ENCODE peak calls at places on chromosomes 3 and 15, in eight cellular contexts. One of them, this sample, is unnamed.

GRCh38 chr3:186967686-186968085 is 37.4 kb downstream of the ST6GAL1 start:
- DNase-seq in PC-3: no peak
- DNase-seq in SK-N-SH: no peak
- DNase-seq in HCT116: no peak
- DNase-seq in neural progenitor cell: no peak
- DNase-seq in OCI-LY7: no peak
- DNase-seq in GM23338: no peak
- DNase-seq in MM.1S: no peak
- DNase-seq in this sample: no peak

GRCh38 chr3:69096299-69096698 is 11.6 kb downstream of the ARL6IP5 start:
- DNase-seq in PC-3: no peak
- DNase-seq in SK-N-SH: no peak
- DNase-seq in HCT116: no peak
- DNase-seq in neural progenitor cell: no peak
- DNase-seq in OCI-LY7: no peak
- DNase-seq in GM23338: peak
- DNase-seq in MM.1S: no peak
- DNase-seq in this sample: no peak

GRCh38 chr3:20648294-20648693 is 462.3 kb upstream of the SGO1 start:
- DNase-seq in PC-3: peak
- DNase-seq in SK-N-SH: peak
- DNase-seq in HCT116: no peak
- DNase-seq in neural progenitor cell: no peak
- DNase-seq in OCI-LY7: no peak
- DNase-seq in GM23338: no peak
- DNase-seq in MM.1S: no peak
- DNase-seq in this sample: no peak

GRCh38 chr3:38397320-38397719 is 50.7 kb downstream of the XYLB start:
- DNase-seq in PC-3: peak
- DNase-seq in SK-N-SH: no peak
- DNase-seq in HCT116: no peak
- DNase-seq in neural progenitor cell: peak
- DNase-seq in OCI-LY7: peak
- DNase-seq in GM23338: peak
- DNase-seq in MM.1S: no peak
- DNase-seq in this sample: peak

GRCh38 chr15:65476942-65477341 is 40.5 kb downstream of the DPP8 start:
- DNase-seq in PC-3: no peak
- DNase-seq in SK-N-SH: no peak
- DNase-seq in HCT116: no peak
- DNase-seq in neural progenitor cell: no peak
- DNase-seq in OCI-LY7: no peak
- DNase-seq in GM23338: no peak
- DNase-seq in MM.1S: no peak
- DNase-seq in this sample: no peak

GRCh38 chr15:83106994-83107840 is at the start of gene TM6SF1:
- DNase-seq in PC-3: no peak
- DNase-seq in SK-N-SH: peak
- DNase-seq in HCT116: no peak
- DNase-seq in neural progenitor cell: peak
- DNase-seq in OCI-LY7: peak
- DNase-seq in GM23338: peak
- DNase-seq in MM.1S: no peak
- DNase-seq in this sample: peak

GRCh38 chr3:67781218-67781617 is 126.8 kb upstream of the SUCLG2 start:
- DNase-seq in PC-3: no peak
- DNase-seq in SK-N-SH: no peak
- DNase-seq in HCT116: no peak
- DNase-seq in neural progenitor cell: no peak
- DNase-seq in OCI-LY7: no peak
- DNase-seq in GM23338: no peak
- DNase-seq in MM.1S: no peak
- DNase-seq in this sample: no peak

GRCh38 chr15:38873151-38873550 is 308.5 kb upstream of the RASGRP1 start:
- DNase-seq in PC-3: peak
- DNase-seq in SK-N-SH: no peak
- DNase-seq in HCT116: no peak
- DNase-seq in neural progenitor cell: no peak
- DNase-seq in OCI-LY7: no peak
- DNase-seq in GM23338: peak
- DNase-seq in MM.1S: no peak
- DNase-seq in this sample: no peak

GRCh38 chr15:91456251-91456718 is 356.2 kb downstream of the SV2B start:
- DNase-seq in PC-3: peak
- DNase-seq in SK-N-SH: no peak
- DNase-seq in HCT116: no peak
- DNase-seq in neural progenitor cell: no peak
- DNase-seq in OCI-LY7: no peak
- DNase-seq in GM23338: no peak
- DNase-seq in MM.1S: no peak
- DNase-seq in this sample: no peak

GRCh38 chr3:52346623-52347530 is 30.8 kb downstream of the DNAH1 start:
- DNase-seq in PC-3: peak
- DNase-seq in SK-N-SH: no peak
- DNase-seq in HCT116: no peak
- DNase-seq in neural progenitor cell: no peak
- DNase-seq in OCI-LY7: no peak
- DNase-seq in GM23338: no peak
- DNase-seq in MM.1S: no peak
- DNase-seq in this sample: no peak

GRCh38 chr3:52349611-52350395 is 33.7 kb downstream of the DNAH1 start:
- DNase-seq in PC-3: no peak
- DNase-seq in SK-N-SH: no peak
- DNase-seq in HCT116: no peak
- DNase-seq in neural progenitor cell: no peak
- DNase-seq in OCI-LY7: no peak
- DNase-seq in GM23338: no peak
- DNase-seq in MM.1S: no peak
- DNase-seq in this sample: no peak

GRCh38 chr3:52349131-52349530 is 33.0 kb downstream of the DNAH1 start:
- DNase-seq in PC-3: no peak
- DNase-seq in SK-N-SH: no peak
- DNase-seq in HCT116: no peak
- DNase-seq in neural progenitor cell: no peak
- DNase-seq in OCI-LY7: no peak
- DNase-seq in GM23338: no peak
- DNase-seq in MM.1S: no peak
- DNase-seq in this sample: no peak

GRCh38 chr3:52345521-52346110 is 29.5 kb downstream of the DNAH1 start:
- DNase-seq in PC-3: peak
- DNase-seq in SK-N-SH: no peak
- DNase-seq in HCT116: no peak
- DNase-seq in neural progenitor cell: no peak
- DNase-seq in OCI-LY7: no peak
- DNase-seq in GM23338: no peak
- DNase-seq in MM.1S: no peak
- DNase-seq in this sample: no peak

DNA sequence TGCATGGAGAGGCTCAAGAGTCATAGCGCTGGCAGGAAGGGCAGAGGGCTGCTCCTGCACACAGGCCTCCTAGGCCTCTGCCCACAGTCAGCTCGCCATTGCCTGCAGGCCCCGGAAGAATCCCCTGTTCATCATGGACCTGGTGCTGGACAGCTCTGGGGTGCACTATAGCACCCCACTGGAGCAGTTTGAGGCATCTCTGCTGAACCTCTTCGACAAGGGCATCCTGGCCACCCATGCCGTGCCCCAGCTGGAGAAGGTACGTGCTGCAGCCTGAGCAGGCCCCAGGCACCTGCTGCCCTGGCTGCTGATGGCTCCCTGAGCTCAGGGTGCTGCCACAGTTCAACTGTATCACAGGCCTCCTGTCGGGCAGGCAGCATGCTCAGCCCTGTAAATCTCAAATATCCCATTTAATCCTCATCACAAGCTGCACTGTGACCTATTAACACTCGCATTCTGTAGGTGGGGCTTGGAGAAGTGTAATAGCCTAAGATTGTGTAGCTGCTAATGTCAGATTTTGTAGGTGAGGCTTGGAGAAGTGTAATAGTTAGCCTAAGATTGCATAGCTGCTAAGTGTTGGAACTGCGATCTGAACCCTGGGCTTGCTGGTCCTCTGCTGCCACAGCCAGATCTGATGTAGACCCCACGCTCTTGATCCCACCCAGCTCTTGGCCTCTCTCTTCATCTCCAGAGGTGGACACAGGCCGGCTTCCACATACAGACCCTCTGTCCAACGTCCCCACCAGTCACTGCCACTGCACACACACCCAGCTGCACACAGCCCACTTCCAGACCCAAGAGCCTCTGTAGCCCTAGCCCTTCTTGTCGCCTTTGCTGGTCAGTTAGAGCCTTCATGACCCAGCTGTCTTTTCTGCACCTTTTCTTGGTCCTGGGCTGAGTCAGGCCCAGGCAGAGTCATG is 31.9 kb downstream of the DNAH1 start:
- DNase-seq in PC-3: no peak
- DNase-seq in SK-N-SH: no peak
- DNase-seq in HCT116: no peak
- DNase-seq in neural progenitor cell: no peak
- DNase-seq in OCI-LY7: no peak
- DNase-seq in GM23338: no peak
- DNase-seq in MM.1S: no peak
- DNase-seq in this sample: no peak
- TF ChIP-seq EZH2phosphoT487 in PC-3: no peak
- TF ChIP-seq EZH2phosphoT487 in SK-N-SH: no peak
- TF ChIP-seq EZH2phosphoT487 in HCT116: no peak
- TF ChIP-seq EZH2phosphoT487 in neural progenitor cell: no peak
- TF ChIP-seq EZH2phosphoT487 in OCI-LY7: no peak
- TF ChIP-seq EZH2phosphoT487 in GM23338: no peak
- TF ChIP-seq EZH2phosphoT487 in MM.1S: no peak
- TF ChIP-seq EZH2phosphoT487 in this sample: no peak

GRCh38 chr3:123636431-123636841 is 51.6 kb upstream of the HACD2 start:
- DNase-seq in PC-3: no peak
- DNase-seq in SK-N-SH: no peak
- DNase-seq in HCT116: no peak
- DNase-seq in neural progenitor cell: peak
- DNase-seq in OCI-LY7: no peak
- DNase-seq in GM23338: peak
- DNase-seq in MM.1S: no peak
- DNase-seq in this sample: peak
- H2AFZ ChIP-seq in PC-3: no peak
- H2AFZ ChIP-seq in SK-N-SH: no peak
- H2AFZ ChIP-seq in HCT116: no peak
- H2AFZ ChIP-seq in neural progenitor cell: no peak
- H2AFZ ChIP-seq in OCI-LY7: no peak
- H2AFZ ChIP-seq in GM23338: no peak
- H2AFZ ChIP-seq in MM.1S: no peak
- H2AFZ ChIP-seq in this sample: no peak

GRCh38 chr15:66943456-66944095 is 121.8 kb upstream of the SMAD3 start:
- DNase-seq in PC-3: no peak
- DNase-seq in SK-N-SH: no peak
- DNase-seq in HCT116: no peak
- DNase-seq in neural progenitor cell: peak
- DNase-seq in OCI-LY7: peak
- DNase-seq in GM23338: peak
- DNase-seq in MM.1S: no peak
- DNase-seq in this sample: no peak
- TF ChIP-seq CTCF in PC-3: no peak
- TF ChIP-seq CTCF in SK-N-SH: no peak
- TF ChIP-seq CTCF in HCT116: no peak
- TF ChIP-seq CTCF in neural progenitor cell: no peak
- TF ChIP-seq CTCF in OCI-LY7: peak
- TF ChIP-seq CTCF in GM23338: no peak
- TF ChIP-seq CTCF in MM.1S: no peak
- TF ChIP-seq CTCF in this sample: no peak

GRCh38 chr15:36632196-36632595 is 52.8 kb downstream of the CDIN1 start:
- DNase-seq in PC-3: peak
- DNase-seq in SK-N-SH: no peak
- DNase-seq in HCT116: peak
- DNase-seq in neural progenitor cell: no peak
- DNase-seq in OCI-LY7: no peak
- DNase-seq in GM23338: no peak
- DNase-seq in MM.1S: no peak
- DNase-seq in this sample: no peak

GRCh38 chr15:36622247-36622795 is 42.9 kb downstream of the CDIN1 start:
- DNase-seq in PC-3: no peak
- DNase-seq in SK-N-SH: no peak
- DNase-seq in HCT116: no peak
- DNase-seq in neural progenitor cell: no peak
- DNase-seq in OCI-LY7: no peak
- DNase-seq in GM23338: no peak
- DNase-seq in MM.1S: no peak
- DNase-seq in this sample: no peak

GRCh38 chr15:36626984-36627383 is 47.6 kb downstream of the CDIN1 start:
- DNase-seq in PC-3: no peak
- DNase-seq in SK-N-SH: no peak
- DNase-seq in HCT116: no peak
- DNase-seq in neural progenitor cell: no peak
- DNase-seq in OCI-LY7: no peak
- DNase-seq in GM23338: no peak
- DNase-seq in MM.1S: no peak
- DNase-seq in this sample: no peak

DNA sequence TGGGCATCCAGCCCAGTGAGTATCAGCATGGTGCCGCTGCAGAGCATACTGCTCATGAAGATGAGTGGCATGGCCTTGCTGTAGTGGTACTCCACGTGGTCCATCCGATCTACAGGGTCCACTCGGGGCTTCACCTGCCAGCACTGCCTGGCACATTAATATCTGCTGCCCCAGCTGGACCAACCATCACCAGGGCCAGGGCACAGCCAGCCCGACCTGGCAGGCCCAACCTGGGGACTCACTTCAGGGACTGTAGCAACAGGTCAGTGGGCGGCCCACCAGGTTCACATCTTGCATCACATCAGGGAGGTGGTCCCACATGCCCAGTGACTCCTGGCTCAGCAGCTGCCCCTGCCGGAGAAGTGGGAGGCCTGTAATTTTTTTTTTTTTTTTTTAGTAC is 48.1 kb downstream of the CDIN1 start:
- DNase-seq in PC-3: no peak
- DNase-seq in SK-N-SH: no peak
- DNase-seq in HCT116: no peak
- DNase-seq in neural progenitor cell: no peak
- DNase-seq in OCI-LY7: no peak
- DNase-seq in GM23338: no peak
- DNase-seq in MM.1S: no peak
- DNase-seq in this sample: no peak
- TF ChIP-seq EZH2phosphoT487 in PC-3: no peak
- TF ChIP-seq EZH2phosphoT487 in SK-N-SH: no peak
- TF ChIP-seq EZH2phosphoT487 in HCT116: no peak
- TF ChIP-seq EZH2phosphoT487 in neural progenitor cell: no peak
- TF ChIP-seq EZH2phosphoT487 in OCI-LY7: no peak
- TF ChIP-seq EZH2phosphoT487 in GM23338: no peak
- TF ChIP-seq EZH2phosphoT487 in MM.1S: no peak
- TF ChIP-seq EZH2phosphoT487 in this sample: no peak

GRCh38 chr3:184081116-184081830 is 15.6 kb upstream of the HTR3E start:
- DNase-seq in PC-3: no peak
- DNase-seq in SK-N-SH: no peak
- DNase-seq in HCT116: no peak
- DNase-seq in neural progenitor cell: no peak
- DNase-seq in OCI-LY7: no peak
- DNase-seq in GM23338: no peak
- DNase-seq in MM.1S: no peak
- DNase-seq in this sample: no peak
- H2AFZ ChIP-seq in PC-3: no peak
- H2AFZ ChIP-seq in SK-N-SH: no peak
- H2AFZ ChIP-seq in HCT116: no peak
- H2AFZ ChIP-seq in neural progenitor cell: no peak
- H2AFZ ChIP-seq in OCI-LY7: no peak
- H2AFZ ChIP-seq in GM23338: no peak
- H2AFZ ChIP-seq in MM.1S: no peak
- H2AFZ ChIP-seq in this sample: no peak

GRCh38 chr3:115673860-115674259 is 50.5 kb downstream of the GAP43 start:
- DNase-seq in PC-3: no peak
- DNase-seq in SK-N-SH: no peak
- DNase-seq in HCT116: no peak
- DNase-seq in neural progenitor cell: no peak
- DNase-seq in OCI-LY7: no peak
- DNase-seq in GM23338: no peak
- DNase-seq in MM.1S: no peak
- DNase-seq in this sample: no peak
- TF ChIP-seq CTCF in PC-3: no peak
- TF ChIP-seq CTCF in SK-N-SH: no peak
- TF ChIP-seq CTCF in HCT116: no peak
- TF ChIP-seq CTCF in neural progenitor cell: no peak
- TF ChIP-seq CTCF in OCI-LY7: no peak
- TF ChIP-seq CTCF in GM23338: no peak
- TF ChIP-seq CTCF in MM.1S: no peak
- TF ChIP-seq CTCF in this sample: no peak